ENCODE peak calls at places on chromosomes 6 and 20, in nine cellular contexts. C is SHP77, J is stromal cell of bone marrow, U is germinal center, H is HT1080, Y is left cardiac atrium, M is endodermal cell, G is substantia nigra, V is endothelial cell. I is an unnamed sample.

GRCh38 chr20:64173116-64173515 is 8.9 kb downstream of the MYT1 start:
- DNase-seq in C (no peak), J (no peak), U (no peak), H (no peak), Y (no peak), M (no peak), G (no peak), V (no peak), I (no peak)

GRCh38 chr6:21665101-21665435 is 71.5 kb downstream of the SOX4 start:
- DNase-seq in C (no peak), J (no peak), U (no peak), H (no peak), Y (no peak), M (no peak), G (no peak), V (peak; percentile 15), I (no peak)

GRCh38 chr6:107670792-107671199 is 153.3 kb downstream of the SCML4 start:
- DNase-seq in C (peak; percentile 91), J (no peak), U (peak; percentile 60), H (peak; percentile 67), Y (peak; percentile 67), M (peak; percentile 70), G (peak; percentile 39), V (peak; percentile 63), I (no peak)

GRCh38 chr20:10667077-10667401 is 6.8 kb downstream of the JAG1 start:
- DNase-seq in C (no peak), J (no peak), U (no peak), H (no peak), Y (peak; percentile 83), M (no peak), G (peak; percentile 27), V (no peak), I (no peak)

GRCh38 chr6:170087946-170088348 is 202.9 kb downstream of the DLL1 start:
- DNase-seq in C (no peak), J (no peak), U (peak; percentile 47), H (peak; percentile 19), Y (peak; percentile 36), M (no peak), G (no peak), V (peak; percentile 24), I (no peak)

GRCh38 chr20:46931699-46932098 is 37.1 kb downstream of the EYA2 start:
- DNase-seq in C (no peak), J (peak; percentile 68), U (no peak), H (no peak), Y (no peak), M (no peak), G (no peak), V (no peak), I (no peak)

GRCh38 chr20:46631212-46631869 is 19.9 kb downstream of the SLC13A3 start:
- DNase-seq in C (no peak), J (no peak), U (no peak), H (peak; percentile 38), Y (no peak), M (peak; percentile 66), G (peak; percentile 33), V (no peak), I (peak; percentile 67)

GRCh38 chr6:138726066-138727060 is 47.2 kb upstream of the CCDC28A start:
- DNase-seq in C (no peak), J (no peak), U (no peak), H (no peak), Y (no peak), M (no peak), G (no peak), V (no peak), I (no peak)

GRCh38 chr20:13694420-13695150 is 55.9 kb upstream of the TASP1 start:
- DNase-seq in C (no peak), J (no peak), U (no peak), H (no peak), Y (no peak), M (no peak), G (no peak), V (no peak), I (no peak)

GRCh38 chr6:34285571-34285970 is 36.8 kb upstream of the SMIM29 start:
- DNase-seq in C (no peak), J (no peak), U (no peak), H (no peak), Y (no peak), M (no peak), G (no peak), V (no peak), I (no peak)

GRCh38 chr6:13487122-13488014 is at the start of gene GFOD1:
- DNase-seq in C (peak; percentile 77), J (peak; percentile 78), U (peak; percentile 95), H (peak; percentile 72), Y (peak; percentile 91), M (peak; percentile 96), G (peak; percentile 86), V (peak; percentile 79), I (peak; percentile 28)

GRCh38 chr6:42452171-42453026 is 673 bp upstream of the TRERF1 start:
- DNase-seq in C (peak; percentile 79), J (peak; percentile 43), U (peak; percentile 74), H (peak; percentile 49), Y (peak; percentile 63), M (peak; percentile 91), G (peak; percentile 44), V (peak; percentile 67), I (no peak)

GRCh38 chr6:3016473-3017280 is 17.0 kb downstream of the NQO2 start:
- DNase-seq in C (no peak), J (no peak), U (no peak), H (no peak), Y (no peak), M (no peak), G (no peak), V (no peak), I (no peak)

GRCh38 chr6:31575335-31575901 is at the start of gene TNF:
- DNase-seq in C (no peak), J (no peak), U (peak; percentile 79), H (no peak), Y (peak; percentile 45), M (peak; percentile 41), G (peak; percentile 18), V (no peak), I (peak; percentile 53)

GRCh38 chr6:127225497-127225896 is 41.2 kb upstream of the RNF146 start:
- DNase-seq in C (no peak), J (no peak), U (no peak), H (peak; percentile 13), Y (no peak), M (no peak), G (no peak), V (no peak), I (no peak)

GRCh38 chr6:19327246-19327645 is 509.9 kb upstream of the ID4 start:
- DNase-seq in C (no peak), J (no peak), U (no peak), H (no peak), Y (no peak), M (no peak), G (no peak), V (no peak), I (no peak)

GRCh38 chr20:8414611-8415274 is 282.7 kb downstream of the PLCB1 start:
- DNase-seq in C (peak; percentile 17), J (peak; percentile 45), U (no peak), H (peak; percentile 61), Y (no peak), M (no peak), G (no peak), V (no peak), I (no peak)

GRCh38 chr6:75853796-75854195 is 104.8 kb downstream of the MYO6 start:
- DNase-seq in C (no peak), J (no peak), U (no peak), H (no peak), Y (no peak), M (no peak), G (no peak), V (no peak), I (no peak)

GRCh38 chr6:118825661-118826060 is 68.3 kb upstream of the ASF1A start:
- DNase-seq in C (no peak), J (no peak), U (no peak), H (no peak), Y (no peak), M (no peak), G (no peak), V (no peak), I (no peak)

GRCh38 chr20:49507741-49508434 is 25.4 kb upstream of the KCNB1 start:
- DNase-seq in C (peak; percentile 82), J (no peak), U (no peak), H (no peak), Y (no peak), M (no peak), G (no peak), V (no peak), I (no peak)

GRCh38 chr6:3208096-3208774 is 19.2 kb downstream of the TUBB2B start:
- DNase-seq in C (no peak), J (peak; percentile 90), U (no peak), H (peak; percentile 78), Y (peak; percentile 61), M (peak; percentile 67), G (no peak), V (no peak), I (no peak)

GRCh38 chr6:114740547-114740946 is 397.7 kb upstream of the HS3ST5 start:
- DNase-seq in C (no peak), J (no peak), U (no peak), H (peak; percentile 3), Y (no peak), M (no peak), G (no peak), V (no peak), I (no peak)

GRCh38 chr20:8709627-8710026 is 359.3 kb upstream of the PLCB4 start:
- DNase-seq in C (no peak), J (no peak), U (no peak), H (no peak), Y (no peak), M (no peak), G (no peak), V (no peak), I (no peak)

GRCh38 chr20:1336699-1337387 is 7.9 kb upstream of the SDCBP2 start:
- DNase-seq in C (no peak), J (no peak), U (no peak), H (no peak), Y (peak; percentile 89), M (peak; percentile 45), G (no peak), V (no peak), I (no peak)

GRCh38 chr20:38806855-38807655 is 1.6 kb downstream of the PPP1R16B start:
- DNase-seq in C (no peak), J (no peak), U (peak; percentile 21), H (no peak), Y (no peak), M (peak; percentile 67), G (peak; percentile 53), V (no peak), I (no peak)

I was measured in SIG-M5.